ENCODE peak calls at places on chromosome 11, in five cellular contexts. C is K562, K is WTC11, B is H1, T is HepG2. L is an unnamed sample.

GRCh38 chr11:46972821-46973220 is 36.3 kb downstream of the CSTPP1 start:
- DNase-seq in C (no peak), K (no peak), B (no peak), T (no peak), L (no peak)

GRCh38 chr11:70637949-70638598 is 239.7 kb downstream of the CTTN start:
- DNase-seq in C (no peak), K (no peak), B (no peak), T (peak), L (no peak)

GRCh38 chr11:3920148-3920852 is 64.8 kb downstream of the STIM1 start:
- DNase-seq in C (peak), K (no peak), B (no peak), T (no peak), L (peak)

GRCh38 chr11:123173040-123173855 is 21.8 kb downstream of the CLMP start:
- DNase-seq in C (no peak), K (no peak), B (no peak), T (no peak), L (no peak)

GRCh38 chr11:75471134-75471943 is 38.3 kb upstream of the KLHL35 start:
- DNase-seq in C (no peak), K (no peak), B (no peak), T (no peak), L (no peak)

GRCh38 chr11:3009481-3009880 is 17.4 kb upstream of the NAP1L4 start:
- DNase-seq in C (no peak), K (no peak), B (no peak), T (no peak), L (no peak)

GRCh38 chr11:43071338-43071737 is 240.5 kb upstream of the API5 start:
- DNase-seq in C (no peak), K (no peak), B (no peak), T (no peak), L (no peak)

GRCh38 chr11:2975594-2975993 is 16.5 kb downstream of the NAP1L4 start:
- DNase-seq in C (peak), K (no peak), B (no peak), T (peak), L (no peak)

GRCh38 chr11:828501-829115 is 889 bp downstream of the CRACR2B start:
- DNase-seq in C (no peak), K (peak), B (no peak), T (no peak), L (no peak)

GRCh38 chr11:131300304-131300703 is 70.1 kb upstream of the NTM start:
- DNase-seq in C (no peak), K (no peak), B (no peak), T (no peak), L (no peak)

GRCh38 chr11:135036488-135037297 is 624.7 kb upstream of the B3GAT1 start:
- DNase-seq in C (no peak), K (no peak), B (no peak), T (no peak), L (no peak)

GRCh38 chr11:41536001-41536568 is 76.6 kb upstream of the LRRC4C start:
- DNase-seq in C (no peak), K (no peak), B (no peak), T (no peak), L (no peak)

GRCh38 chr11:124640660-124641059 is 18.0 kb downstream of the TBRG1 start:
- DNase-seq in C (no peak), K (peak), B (no peak), T (no peak), L (no peak)

GRCh38 chr11:44542372-44542771 is 23.1 kb upstream of the CD82 start:
- DNase-seq in C (peak), K (no peak), B (no peak), T (no peak), L (no peak)

GRCh38 chr11:77267910-77268309 is 33.6 kb downstream of the GDPD4 start:
- DNase-seq in C (no peak), K (no peak), B (no peak), T (no peak), L (no peak)

GRCh38 chr11:16173798-16174197 is 182.5 kb downstream of the SOX6 start:
- DNase-seq in C (no peak), K (no peak), B (no peak), T (peak), L (no peak)

GRCh38 chr11:134486704-134487103 is 74.7 kb upstream of the B3GAT1 start:
- DNase-seq in C (no peak), K (no peak), B (no peak), T (no peak), L (no peak)

GRCh38 chr11:1755344-1756023 is 5.1 kb upstream of the IFITM10 start:
- DNase-seq in C (no peak), K (no peak), B (no peak), T (no peak), L (no peak)

GRCh38 chr11:2473361-2474058 is 28.7 kb downstream of the KCNQ1 start:
- DNase-seq in C (no peak), K (no peak), B (no peak), T (no peak), L (no peak)

GRCh38 chr11:134461621-134462020 is 49.6 kb upstream of the B3GAT1 start:
- DNase-seq in C (no peak), K (no peak), B (no peak), T (no peak), L (no peak)

GRCh38 chr11:46295312-46295995 is 18.0 kb downstream of the CREB3L1 start:
- DNase-seq in C (peak), K (peak), B (peak), T (peak), L (no peak)

GRCh38 chr11:133134561-133135173 is 397.6 kb downstream of the OPCML start:
- DNase-seq in C (peak), K (peak), B (peak), T (peak), L (peak)

GRCh38 chr11:91755526-91755925 is 469.1 kb upstream of the FAT3 start:
- DNase-seq in C (no peak), K (no peak), B (no peak), T (no peak), L (no peak)

GRCh38 chr11:91761406-91762027 is 463.1 kb upstream of the FAT3 start:
- DNase-seq in C (no peak), K (no peak), B (no peak), T (no peak), L (no peak)

GRCh38 chr11:91756829-91757480 is 467.7 kb upstream of the FAT3 start:
- DNase-seq in C (no peak), K (no peak), B (no peak), T (no peak), L (no peak)

DNA sequence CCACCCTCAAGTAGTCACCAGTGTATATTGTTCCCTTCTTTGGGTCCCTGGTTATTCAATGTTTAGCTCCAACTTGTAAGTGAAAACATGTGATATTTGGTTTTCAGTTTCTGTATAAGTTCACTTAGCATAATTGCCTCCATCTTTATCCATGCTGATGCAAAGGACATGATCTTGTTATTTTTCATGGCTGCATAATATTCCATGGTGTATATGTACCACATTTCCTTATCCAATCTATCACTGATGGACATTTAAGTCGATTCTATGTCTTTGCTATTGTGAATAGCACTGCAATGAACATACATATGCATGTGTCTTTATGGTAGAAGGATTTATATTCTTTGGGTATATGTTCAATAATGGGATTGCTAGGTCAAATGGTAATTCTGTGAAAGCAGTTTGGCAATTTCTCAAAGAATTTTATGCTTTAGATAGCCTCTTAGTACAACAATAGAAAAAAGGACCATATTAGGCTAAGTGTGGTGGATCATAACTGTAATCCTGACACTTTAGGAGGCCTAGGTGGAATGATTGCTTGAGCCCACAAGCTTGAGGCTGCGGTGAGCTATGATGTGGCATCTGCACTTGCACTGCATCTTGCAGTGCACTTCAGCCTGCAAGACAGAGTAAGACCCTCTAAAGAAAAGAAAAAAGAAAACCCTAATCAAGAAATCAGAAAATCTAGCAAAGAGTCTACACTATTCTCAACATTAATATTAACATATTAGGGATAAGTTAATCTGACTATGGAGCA is 468.5 kb upstream of the FAT3 start:
- DNase-seq in C (no peak), K (no peak), B (no peak), T (no peak), L (no peak)
- TF ChIP-seq ATF2 in C (no peak), K (no peak), B (no peak), T (no peak), L (no peak)

GRCh38 chr11:69105431-69106123 is 50.2 kb upstream of the SMIM38 start:
- DNase-seq in C (no peak), K (no peak), B (no peak), T (no peak), L (no peak)

GRCh38 chr11:69102732-69103615 is 52.8 kb upstream of the SMIM38 start:
- DNase-seq in C (peak), K (no peak), B (no peak), T (no peak), L (no peak)

GRCh38 chr11:69104212-69104855 is 51.4 kb upstream of the SMIM38 start:
- DNase-seq in C (no peak), K (no peak), B (no peak), T (no peak), L (no peak)

GRCh38 chr11:69106124-69106811 is 49.5 kb upstream of the SMIM38 start:
- DNase-seq in C (no peak), K (no peak), B (no peak), T (no peak), L (no peak)

DNA sequence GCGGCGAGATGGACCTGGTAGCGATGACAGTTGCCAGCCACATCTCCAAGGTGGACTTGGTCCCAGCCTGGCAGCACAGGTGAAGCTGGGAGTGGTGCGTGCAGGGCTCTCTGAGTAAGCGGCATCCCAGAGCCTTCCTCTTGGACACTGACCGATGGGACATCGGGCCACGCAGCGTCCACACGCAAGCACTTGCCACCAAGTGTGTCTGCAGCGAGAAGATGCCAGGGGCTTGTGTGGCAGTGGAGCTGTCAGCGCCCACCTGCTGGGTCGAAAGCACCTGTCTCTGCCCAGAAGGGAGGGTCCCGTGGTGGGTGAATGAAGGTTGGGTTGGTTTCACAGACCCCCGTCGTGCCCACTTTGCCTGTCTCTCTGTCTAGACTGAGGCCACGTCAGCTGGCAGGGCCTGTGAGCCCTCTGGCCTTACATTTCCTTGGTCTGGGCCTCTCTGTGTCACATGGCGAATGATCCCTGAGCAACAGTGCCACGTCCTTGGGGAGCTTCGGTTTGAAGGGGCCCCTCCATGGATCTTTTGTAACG is 50.8 kb upstream of the SMIM38 start:
- DNase-seq in C (no peak), K (no peak), B (no peak), T (no peak), L (no peak)
- TF ChIP-seq ATF2 in C (no peak), K (no peak), B (no peak), T (no peak), L (no peak)

GRCh38 chr11:95686265-95686664 is 103.3 kb downstream of the FAM76B start:
- DNase-seq in C (no peak), K (no peak), B (no peak), T (no peak), L (no peak)

GRCh38 chr11:95688015-95688414 is 101.6 kb downstream of the FAM76B start:
- DNase-seq in C (no peak), K (no peak), B (no peak), T (no peak), L (no peak)

GRCh38 chr11:95684701-95685100 is 104.9 kb downstream of the FAM76B start:
- DNase-seq in C (no peak), K (no peak), B (no peak), T (no peak), L (no peak)

GRCh38 chr11:95690100-95690499 is 99.5 kb downstream of the FAM76B start:
- DNase-seq in C (no peak), K (no peak), B (no peak), T (no peak), L (no peak)

DNA sequence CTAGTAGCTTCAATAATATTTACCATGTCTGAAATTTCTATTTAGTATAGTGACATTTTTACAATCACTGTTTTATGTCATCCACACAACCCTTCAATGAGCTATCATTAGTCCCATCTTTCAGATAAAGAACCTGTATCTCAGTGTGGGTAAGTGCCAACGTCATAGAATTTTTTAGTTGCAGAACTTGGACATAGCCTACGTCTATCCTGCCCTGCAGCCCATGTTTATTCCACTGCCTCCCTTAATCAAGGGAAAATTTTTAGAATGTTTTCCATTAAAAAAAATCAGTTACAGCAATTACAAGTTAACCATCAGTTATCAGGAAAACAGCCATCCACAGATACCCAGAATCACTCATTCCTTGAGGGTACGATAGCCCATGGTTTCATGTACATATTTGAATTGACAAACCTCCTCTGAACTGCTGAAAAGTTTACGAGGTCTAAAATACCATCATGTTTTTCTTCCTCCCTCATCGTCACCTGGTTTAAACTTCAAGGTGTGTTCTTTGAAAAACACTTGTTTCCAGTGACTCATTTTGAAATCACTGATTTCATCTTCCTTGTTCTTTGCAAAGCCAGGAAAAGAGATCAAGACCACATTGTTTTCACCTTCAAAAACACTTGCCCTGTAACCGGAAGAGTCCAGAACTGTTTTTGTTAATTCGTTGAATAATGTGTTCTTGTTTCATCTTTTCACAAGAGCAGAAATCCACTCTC is 100.9 kb downstream of the FAM76B start:
- DNase-seq in C (no peak), K (no peak), B (no peak), T (no peak), L (no peak)
- TF ChIP-seq ATF2 in C (no peak), K (no peak), B (no peak), T (no peak), L (peak)

GRCh38 chr11:30760341-30760740 is 174.2 kb upstream of the MPPED2 start:
- DNase-seq in C (no peak), K (no peak), B (no peak), T (no peak), L (no peak)
- TF ChIP-seq ATF2 in C (no peak), K (no peak), B (no peak), T (no peak), L (no peak)

DNA sequence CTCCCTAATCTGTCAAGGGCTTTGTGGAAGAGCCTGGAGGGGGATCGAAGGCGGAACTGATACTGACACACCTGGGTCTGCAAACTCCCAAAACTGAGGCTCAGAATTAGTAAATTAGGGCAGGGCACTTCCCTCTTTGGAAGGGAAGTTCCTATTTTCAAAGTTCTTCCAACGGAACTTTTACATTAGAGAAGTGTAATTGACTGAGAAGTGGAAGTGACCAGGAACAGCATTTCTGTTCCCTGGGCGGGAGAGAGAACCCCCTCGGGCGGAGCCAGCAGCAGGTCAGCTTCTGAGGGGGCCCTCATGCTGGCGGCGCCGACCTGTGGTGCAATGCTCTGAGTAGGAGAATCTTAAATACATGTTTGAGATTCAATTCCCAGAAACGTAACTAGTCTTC is 1.1 kb upstream of the CBL start:
- DNase-seq in C (peak), K (no peak), B (no peak), T (no peak), L (no peak)
- TF ChIP-seq ATF2 in C (no peak), K (no peak), B (no peak), T (no peak), L (no peak)

GRCh38 chr11:33147559-33147958 is 13.7 kb downstream of the CSTF3 start:
- DNase-seq in C (no peak), K (no peak), B (no peak), T (no peak), L (no peak)
- TF ChIP-seq ATF2 in C (no peak), K (no peak), B (no peak), T (no peak), L (no peak)

L was measured in GM12878.